ENCODE peak calls at places on chromosomes 12 and 14, in six cellular contexts. Y is lung, T is AG04450, P is fibroblast of lung, C is tibial artery, A is upper lobe of right lung. L is an unnamed sample.

GRCh38 chr14:103733651-103734050 is 18.0 kb downstream of the ZFYVE21 start:
- DNase-seq in Y (no peak), T (no peak), P (peak; percentile 47), C (peak; percentile 19), A (peak; percentile 51), L (peak; percentile 58)

GRCh38 chr12:14751987-14752386 is 51.3 kb downstream of the WBP11 start:
- DNase-seq in Y (no peak), T (no peak), P (no peak), C (no peak), A (no peak), L (no peak)

GRCh38 chr12:115261691-115262398 is 577.9 kb upstream of the TBX3 start:
- DNase-seq in Y (no peak), T (no peak), P (peak; percentile 5), C (no peak), A (no peak), L (no peak)

GRCh38 chr14:57747036-57747435 is 118.9 kb downstream of the SLC35F4 start:
- DNase-seq in Y (peak; percentile 55), T (no peak), P (peak; percentile 68), C (no peak), A (no peak), L (no peak)

GRCh38 chr14:77654001-77654431 is 37.6 kb upstream of the SPTLC2 start:
- DNase-seq in Y (no peak), T (no peak), P (no peak), C (no peak), A (no peak), L (no peak)

GRCh38 chr14:96626916-96627315 is 124.7 kb downstream of the PAPOLA start:
- DNase-seq in Y (no peak), T (no peak), P (no peak), C (no peak), A (no peak), L (peak; percentile 26)

GRCh38 chr14:67319142-67319541 is 40.5 kb downstream of the ATP6V1D start:
- DNase-seq in Y (no peak), T (no peak), P (peak; percentile 54), C (no peak), A (no peak), L (no peak)

GRCh38 chr12:5988659-5989116 is 43.6 kb upstream of the ANO2 start:
- DNase-seq in Y (peak; percentile 66), T (peak; percentile 43), P (peak; percentile 57), C (peak; percentile 69), A (peak; percentile 89), L (peak; percentile 90)

GRCh38 chr12:79690156-79690605 is 583 bp downstream of the PAWR start:
- DNase-seq in Y (no peak), T (no peak), P (no peak), C (peak; percentile 31), A (no peak), L (peak; percentile 85)

GRCh38 chr14:74400328-74400727 is 25.7 kb downstream of the SYNDIG1L start:
- DNase-seq in Y (no peak), T (no peak), P (no peak), C (no peak), A (no peak), L (no peak)

GRCh38 chr12:47819902-47820630 is at the start of gene HDAC7:
- DNase-seq in Y (peak; percentile 85), T (no peak), P (peak; percentile 87), C (peak; percentile 89), A (peak; percentile 92), L (peak; percentile 96)

GRCh38 chr12:70122804-70123203 is 120.4 kb upstream of the CNOT2 start:
- DNase-seq in Y (no peak), T (no peak), P (no peak), C (no peak), A (no peak), L (no peak)

GRCh38 chr12:14629832-14630688 is 62.4 kb upstream of the PLBD1 start:
- DNase-seq in Y (peak; percentile 64), T (peak; percentile 21), P (peak; percentile 56), C (peak; percentile 81), A (no peak), L (no peak)

GRCh38 chr14:100019156-100019882 is 45.9 kb upstream of the EVL start:
- DNase-seq in Y (no peak), T (no peak), P (peak; percentile 70), C (no peak), A (no peak), L (no peak)

GRCh38 chr14:91872517-91873470 is 5.5 kb upstream of the TC2N start:
- DNase-seq in Y (peak; percentile 88), T (peak; percentile 32), P (peak; percentile 45), C (peak; percentile 90), A (peak; percentile 88), L (peak; percentile 89)

GRCh38 chr14:22888662-22889061 is 5.6 kb downstream of the REM2 start:
- DNase-seq in Y (no peak), T (no peak), P (no peak), C (no peak), A (no peak), L (no peak)

GRCh38 chr12:122064780-122065588 is 13.6 kb upstream of the MLXIP start:
- DNase-seq in Y (no peak), T (no peak), P (peak; percentile 88), C (no peak), A (no peak), L (peak; percentile 95)

GRCh38 chr12:122063691-122064033 is 14.9 kb upstream of the MLXIP start:
- DNase-seq in Y (no peak), T (no peak), P (no peak), C (no peak), A (no peak), L (no peak)

GRCh38 chr12:122067548-122067947 is 11.0 kb upstream of the MLXIP start:
- DNase-seq in Y (no peak), T (no peak), P (no peak), C (no peak), A (no peak), L (no peak)

GRCh38 chr12:122064034-122064777 is 14.3 kb upstream of the MLXIP start:
- DNase-seq in Y (peak; percentile 79), T (no peak), P (peak; percentile 89), C (peak; percentile 86), A (peak; percentile 81), L (peak; percentile 95)

DNA sequence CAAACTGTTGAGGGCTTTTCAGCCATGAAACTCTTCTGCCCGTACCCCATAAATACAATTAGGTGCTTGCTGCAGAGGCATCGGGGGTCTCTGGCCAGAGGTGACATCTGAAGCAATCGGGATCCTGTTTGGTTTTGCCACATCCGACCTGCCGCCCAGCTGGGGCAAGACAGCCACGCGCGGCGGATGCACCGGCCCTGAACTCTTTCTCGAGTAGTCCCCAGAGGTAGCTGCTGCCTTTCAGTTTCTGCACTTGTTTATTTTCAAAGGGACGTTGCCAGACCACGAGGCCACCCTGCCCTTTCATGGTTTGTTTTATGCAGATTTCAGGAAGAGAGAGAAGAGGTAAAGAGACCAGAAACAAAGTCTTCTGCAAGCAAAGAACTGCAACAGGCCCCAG is 10.6 kb upstream of the MLXIP start:
- DNase-seq in Y (no peak), T (no peak), P (peak; percentile 79), C (no peak), A (no peak), L (no peak)
- H3K4me3 ChIP-seq in Y (no peak overlapping the region), T (no peak overlapping the region), P (no peak overlapping the region), C (no peak overlapping the region), A (no peak overlapping the region), L (no peak overlapping the region)

GRCh38 chr12:49341777-49342065 is 4.7 kb upstream of the C1QL4 start:
- DNase-seq in Y (no peak), T (no peak), P (no peak), C (no peak), A (peak; percentile 66), L (no peak)
- H3K4me3 ChIP-seq in Y (no peak overlapping the region), T (no peak overlapping the region), P (peak overlapping the region; percentile 37), C (no peak overlapping the region), A (no peak overlapping the region), L (no peak overlapping the region)

GRCh38 chr12:65826513-65827171 is 2.4 kb downstream of the HMGA2 start:
- DNase-seq in Y (no peak), T (no peak), P (peak; percentile 83), C (no peak), A (no peak), L (no peak)

GRCh38 chr12:65825573-65826512 is 1.6 kb downstream of the HMGA2 start:
- DNase-seq in Y (no peak), T (no peak), P (peak; percentile 63), C (no peak), A (peak; percentile 65), L (peak; percentile 69)

GRCh38 chr12:65828711-65829339 is 4.5 kb downstream of the HMGA2 start:
- DNase-seq in Y (no peak), T (no peak), P (no peak), C (no peak), A (no peak), L (no peak)

GRCh38 chr12:65829716-65830115 is 5.4 kb downstream of the HMGA2 start:
- DNase-seq in Y (no peak), T (no peak), P (no peak), C (no peak), A (no peak), L (no peak)

GRCh38 chr12:65827827-65828231 is 3.5 kb downstream of the HMGA2 start:
- DNase-seq in Y (no peak), T (no peak), P (peak; percentile 41), C (no peak), A (no peak), L (no peak)
- H3K4me3 ChIP-seq in Y (no peak overlapping the region), T (peak overlapping the region; percentile 69), P (peak overlapping the region; percentile 42), C (no peak overlapping the region), A (no peak overlapping the region), L (no peak overlapping the region)

DNA sequence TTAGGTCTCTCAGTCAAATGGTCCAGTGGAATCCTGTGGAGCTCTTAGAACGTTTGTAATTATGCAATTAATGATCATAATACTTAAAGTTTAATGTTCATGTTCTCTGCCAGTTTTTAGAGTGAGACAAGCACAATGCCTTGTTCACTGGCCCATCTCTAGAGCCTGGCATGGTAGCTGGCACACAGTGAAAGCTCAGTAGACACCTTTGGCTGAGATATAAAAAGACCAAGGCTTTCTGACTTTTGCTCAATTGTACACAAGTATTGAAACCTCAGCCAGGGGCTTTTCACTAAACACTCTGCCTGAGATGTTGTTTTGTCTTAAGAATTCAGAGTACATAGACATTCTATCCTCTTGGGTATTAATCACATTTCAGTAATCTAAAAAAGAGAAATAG is 241.8 kb upstream of the ATP2B1 start:
- DNase-seq in Y (no peak), T (no peak), P (no peak), C (no peak), A (no peak), L (no peak)
- H3K4me3 ChIP-seq in Y (no peak overlapping the region), T (no peak overlapping the region), P (no peak overlapping the region), C (no peak overlapping the region), A (no peak overlapping the region), L (no peak overlapping the region)

DNA sequence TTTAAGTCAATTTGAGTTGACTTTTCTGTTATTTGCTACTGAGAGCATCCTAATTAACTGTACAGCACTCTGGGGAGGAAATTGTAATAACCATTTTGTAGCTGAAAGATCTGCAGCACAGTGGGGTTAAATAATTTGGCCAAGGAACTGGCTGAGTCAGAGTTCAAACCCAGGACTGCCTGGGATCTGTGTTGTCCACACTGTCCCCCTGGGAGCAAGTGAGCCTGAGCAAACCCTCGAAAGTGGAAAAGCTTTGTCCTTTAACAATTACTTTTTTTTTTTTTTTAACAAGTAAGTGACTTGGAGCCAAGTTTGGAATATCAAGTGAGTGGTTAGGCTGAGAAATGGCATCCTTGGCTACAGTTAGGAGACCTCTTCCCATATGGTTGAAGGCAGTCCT is 247.2 kb upstream of the CCDC196 start:
- DNase-seq in Y (no peak), T (no peak), P (no peak), C (no peak), A (no peak), L (no peak)
- H3K4me3 ChIP-seq in Y (no peak overlapping the region), T (no peak overlapping the region), P (no peak overlapping the region), C (no peak overlapping the region), A (no peak overlapping the region), L (no peak overlapping the region)

GRCh38 chr14:64438181-64438839 is 27.0 kb upstream of the AKAP5 start:
- DNase-seq in Y (no peak), T (peak; percentile 41), P (peak; percentile 95), C (no peak), A (no peak), L (no peak)
- H3K4me3 ChIP-seq in Y (no peak overlapping the region), T (no peak overlapping the region), P (no peak overlapping the region), C (no peak overlapping the region), A (no peak overlapping the region), L (no peak overlapping the region)

GRCh38 chr12:31899136-31899535 is 60.1 kb upstream of the RESF1 start:
- DNase-seq in Y (no peak), T (no peak), P (no peak), C (no peak), A (no peak), L (no peak)
- H3K4me3 ChIP-seq in Y (no peak overlapping the region), T (no peak overlapping the region), P (no peak overlapping the region), C (no peak overlapping the region), A (no peak overlapping the region), L (no peak overlapping the region)

L was measured in kidney.